ENCODE peak calls at places on chromosomes 3 and 15, in ten cellular contexts. R is lower lobe of right lung, W is T-helper 1 cell, M is HCEC 1CT, C is right cardiac atrium, U is T-helper 9 cell, F is tibial nerve, H is DMS153, O is GM10248, G is NCI-H226. T is an unnamed sample.

GRCh38 chr3:117011687-117012250 is 302.2 kb downstream of the TUSC7 start:
- DNase-seq in G (no peak), C (no peak), H (no peak), F (no peak), W (no peak), M (no peak), O (no peak), U (no peak), R (no peak), T (no peak)

GRCh38 chr15:80861776-80862175 is 82.6 kb downstream of the CEMIP start:
- DNase-seq in R (no peak), O (no peak), U (no peak), G (no peak), H (no peak), W (no peak), C (peak; percentile 65), M (peak; percentile 17), F (no peak), T (no peak)

GRCh38 chr3:47266709-47267489 is 15.7 kb downstream of the KIF9 start:
- DNase-seq in M (peak; percentile 87), H (no peak), R (peak; percentile 58), W (no peak), U (no peak), C (peak; percentile 74), O (peak; percentile 60), G (peak; percentile 48), F (peak; percentile 87), T (no peak)

GRCh38 chr3:123884258-123884831 is at the start of gene MYLK:
- DNase-seq in U (no peak), R (peak; percentile 81), C (peak; percentile 87), H (peak; percentile 65), M (peak; percentile 87), G (peak; percentile 86), F (peak; percentile 16), O (peak; percentile 77), W (no peak), T (no peak)

GRCh38 chr3:105798381-105798934 is 70.4 kb downstream of the CBLB start:
- DNase-seq in R (no peak), H (no peak), M (no peak), G (no peak), W (no peak), C (no peak), U (no peak), F (no peak), O (peak; percentile 40), T (no peak)

GRCh38 chr15:39944711-39945110 is 10.8 kb downstream of the EIF2AK4 start:
- DNase-seq in O (no peak), M (peak; percentile 55), U (no peak), H (no peak), F (no peak), R (no peak), C (no peak), W (no peak), G (peak; percentile 66), T (no peak)

GRCh38 chr3:194089357-194090177 is 46.4 kb upstream of the HES1 start:
- DNase-seq in R (peak; percentile 87), H (no peak), C (peak; percentile 76), F (peak; percentile 64), O (peak; percentile 66), U (no peak), W (no peak), G (peak; percentile 100), M (peak; percentile 99), T (peak; percentile 60)

GRCh38 chr3:80215191-80215590 is 447.4 kb upstream of the ROBO1 start:
- DNase-seq in C (no peak), H (no peak), R (no peak), O (no peak), F (no peak), M (no peak), U (no peak), W (no peak), G (no peak), T (no peak)

GRCh38 chr3:16204751-16205150 is 30.3 kb downstream of the GALNT15 start:
- DNase-seq in R (no peak), C (no peak), G (no peak), U (no peak), O (no peak), M (no peak), H (no peak), W (no peak), F (no peak), T (no peak)

GRCh38 chr15:89307791-89308190 is 26.8 kb downstream of the POLG start:
- DNase-seq in O (no peak), U (no peak), W (no peak), G (no peak), R (no peak), M (peak; percentile 20), C (no peak), H (no peak), F (no peak), T (no peak)

GRCh38 chr3:44080507-44080906 is 161.2 kb upstream of the TOPAZ1 start:
- DNase-seq in H (no peak), W (no peak), M (no peak), C (no peak), U (no peak), R (no peak), G (no peak), O (no peak), F (no peak), T (no peak)

GRCh38 chr15:28182731-28183130 is 83.6 kb upstream of the OCA2 start:
- DNase-seq in O (no peak), G (no peak), F (no peak), M (no peak), U (no peak), H (no peak), C (no peak), R (no peak), W (no peak), T (no peak)

GRCh38 chr15:91885714-91886265 is 32.3 kb downstream of the SLCO3A1 start:
- DNase-seq in M (no peak), U (no peak), O (no peak), R (no peak), G (no peak), H (no peak), F (no peak), W (no peak), C (no peak), T (no peak)

GRCh38 chr3:113560265-113560664 is 27.9 kb downstream of the SIDT1 start:
- DNase-seq in F (no peak), O (no peak), H (no peak), R (no peak), C (no peak), U (no peak), W (no peak), M (no peak), G (peak; percentile 59), T (no peak)

GRCh38 chr3:33980252-33980651 is 181.8 kb downstream of the PDCD6IP start:
- DNase-seq in F (peak; percentile 5), U (no peak), H (peak; percentile 26), R (no peak), M (peak; percentile 74), W (no peak), G (peak; percentile 80), C (no peak), O (no peak), T (no peak)

GRCh38 chr3:186998937-186999368 is 68.6 kb downstream of the ST6GAL1 start:
- DNase-seq in W (no peak), F (no peak), C (no peak), H (no peak), U (no peak), O (no peak), R (no peak), G (no peak), M (no peak), T (no peak)

GRCh38 chr3:4906107-4906621 is 73.1 kb upstream of the BHLHE40 start:
- DNase-seq in U (no peak), G (peak; percentile 86), C (no peak), F (no peak), W (no peak), H (peak; percentile 39), O (no peak), R (no peak), M (peak; percentile 54), T (no peak)

GRCh38 chr3:40179016-40179415 is 130.5 kb upstream of the EIF1B start:
- DNase-seq in C (peak; percentile 84), F (peak; percentile 89), H (peak; percentile 32), M (peak; percentile 40), G (peak; percentile 25), R (peak; percentile 71), U (peak; percentile 43), O (peak; percentile 54), W (peak; percentile 17), T (peak; percentile 74)

GRCh38 chr15:69857246-69857645 is 240.5 kb downstream of the TLE3 start:
- DNase-seq in H (no peak), R (no peak), G (no peak), F (no peak), W (no peak), C (no peak), O (no peak), M (no peak), U (no peak), T (no peak)

GRCh38 chr15:59622289-59622688 is 10.7 kb downstream of the GCNT3 start:
- DNase-seq in H (no peak), O (peak; percentile 79), U (no peak), C (peak; percentile 49), R (peak; percentile 47), M (peak; percentile 72), G (peak; percentile 40), F (no peak), W (no peak), T (peak; percentile 75)

GRCh38 chr3:157544501-157545139 is 41.4 kb upstream of the VEPH1 start:
- DNase-seq in U (no peak), O (no peak), G (no peak), H (no peak), C (no peak), R (no peak), W (no peak), F (peak; percentile 56), M (peak; percentile 81), T (no peak)

GRCh38 chr15:81514769-81515168 is 140.8 kb upstream of the TMC3 start:
- DNase-seq in W (no peak), M (no peak), U (no peak), H (no peak), C (no peak), G (no peak), F (no peak), O (no peak), R (no peak), T (no peak)

GRCh38 chr3:157412323-157412845 is 24.3 kb upstream of the PTX3 start:
- DNase-seq in F (no peak), W (no peak), M (no peak), O (no peak), G (no peak), R (no peak), U (no peak), C (no peak), H (no peak), T (no peak)

GRCh38 chr3:45000823-45001222 is 24.8 kb downstream of the EXOSC7 start:
- DNase-seq in F (no peak), M (no peak), W (no peak), R (no peak), C (no peak), G (no peak), O (no peak), H (no peak), U (no peak), T (no peak)

GRCh38 chr3:73399106-73399505 is 225.6 kb downstream of the PDZRN3 start:
- DNase-seq in W (no peak), O (no peak), M (no peak), F (no peak), H (no peak), G (no peak), C (no peak), U (no peak), R (no peak), T (no peak)

GRCh38 chr3:72049300-72049699 is 264.4 kb upstream of the PROK2 start:
- DNase-seq in M (no peak), H (no peak), R (no peak), U (no peak), F (no peak), O (no peak), G (no peak), C (no peak), W (no peak), T (no peak)

GRCh38 chr15:68353418-68354145 is 76.0 kb downstream of the FEM1B start:
- DNase-seq in R (no peak), U (no peak), M (peak; percentile 39), G (peak; percentile 47), O (no peak), C (no peak), F (no peak), W (no peak), H (no peak), T (no peak)

GRCh38 chr15:77795446-77795845 is 162.7 kb upstream of the LINGO1 start:
- DNase-seq in W (no peak), C (no peak), U (no peak), M (no peak), H (no peak), O (no peak), F (no peak), R (no peak), G (no peak), T (no peak)

T was measured in stimulated activated effector memory CD8-positive, alpha-beta T cell treated with anti-CD3 and anti-CD28 coated beads, Interleukin-12 subunit alpha, Interleukin-12 subunit beta, amount 100 ng/mL, for 72 hours.